ENCODE peak calls at places on chromosome 11, in eight cellular contexts. One of them, this sample, is unnamed. For H3K36me3, the result is how much of the 10 kb centered on the place peaks cover.

GRCh38 chr11:27468209-27468608 is 4.4 kb downstream of the LGR4 start:
- DNase-seq in brain microvascular endothelial cell: no peak
- DNase-seq in effector memory CD4-positive, alpha-beta T cell: no peak
- DNase-seq in PC-3: peak
- DNase-seq in CD8-positive, alpha-beta T cell: no peak
- DNase-seq in upper lobe of right lung: no peak
- DNase-seq in tibial nerve: no peak
- DNase-seq in right lobe of liver: no peak
- DNase-seq in this sample: no peak

GRCh38 chr11:121582296-121582695 is 129.5 kb upstream of the SORL1-AS1 start:
- DNase-seq in CD8-positive, alpha-beta T cell: no peak
- DNase-seq in tibial nerve: no peak
- DNase-seq in right lobe of liver: no peak
- DNase-seq in brain microvascular endothelial cell: no peak
- DNase-seq in upper lobe of right lung: no peak
- DNase-seq in PC-3: no peak
- DNase-seq in effector memory CD4-positive, alpha-beta T cell: no peak
- DNase-seq in this sample: no peak

GRCh38 chr11:76962583-76963416 is 71.4 kb upstream of the B3GNT6 start:
- DNase-seq in tibial nerve: no peak
- DNase-seq in CD8-positive, alpha-beta T cell: no peak
- DNase-seq in PC-3: peak
- DNase-seq in right lobe of liver: no peak
- DNase-seq in upper lobe of right lung: no peak
- DNase-seq in brain microvascular endothelial cell: no peak
- DNase-seq in effector memory CD4-positive, alpha-beta T cell: no peak
- DNase-seq in this sample: no peak

GRCh38 chr11:36053314-36053713 is 109.5 kb downstream of the LDLRAD3 start:
- DNase-seq in right lobe of liver: no peak
- DNase-seq in brain microvascular endothelial cell: no peak
- DNase-seq in upper lobe of right lung: no peak
- DNase-seq in tibial nerve: no peak
- DNase-seq in CD8-positive, alpha-beta T cell: no peak
- DNase-seq in PC-3: no peak
- DNase-seq in effector memory CD4-positive, alpha-beta T cell: no peak
- DNase-seq in this sample: no peak

GRCh38 chr11:107957109-107957588 is 28.9 kb downstream of the RAB39A start:
- DNase-seq in brain microvascular endothelial cell: no peak
- DNase-seq in upper lobe of right lung: no peak
- DNase-seq in right lobe of liver: no peak
- DNase-seq in PC-3: no peak
- DNase-seq in tibial nerve: peak
- DNase-seq in effector memory CD4-positive, alpha-beta T cell: no peak
- DNase-seq in CD8-positive, alpha-beta T cell: no peak
- DNase-seq in this sample: peak

GRCh38 chr11:116601734-116602636 is 170.8 kb downstream of the BUD13 start:
- DNase-seq in effector memory CD4-positive, alpha-beta T cell: no peak
- DNase-seq in right lobe of liver: no peak
- DNase-seq in tibial nerve: no peak
- DNase-seq in upper lobe of right lung: no peak
- DNase-seq in CD8-positive, alpha-beta T cell: no peak
- DNase-seq in PC-3: no peak
- DNase-seq in brain microvascular endothelial cell: peak
- DNase-seq in this sample: peak

GRCh38 chr11:9568854-9569587 is 4.4 kb upstream of the WEE1 start:
- DNase-seq in effector memory CD4-positive, alpha-beta T cell: no peak
- DNase-seq in PC-3: peak
- DNase-seq in brain microvascular endothelial cell: peak
- DNase-seq in upper lobe of right lung: no peak
- DNase-seq in tibial nerve: peak
- DNase-seq in right lobe of liver: peak
- DNase-seq in CD8-positive, alpha-beta T cell: no peak
- DNase-seq in this sample: peak

GRCh38 chr11:15695096-15695721 is 580.5 kb downstream of the INSC start:
- DNase-seq in CD8-positive, alpha-beta T cell: no peak
- DNase-seq in tibial nerve: no peak
- DNase-seq in right lobe of liver: no peak
- DNase-seq in brain microvascular endothelial cell: no peak
- DNase-seq in PC-3: no peak
- DNase-seq in upper lobe of right lung: no peak
- DNase-seq in effector memory CD4-positive, alpha-beta T cell: no peak
- DNase-seq in this sample: no peak

GRCh38 chr11:119532551-119532950 is 109.6 kb upstream of the THY1 start:
- DNase-seq in effector memory CD4-positive, alpha-beta T cell: no peak
- DNase-seq in right lobe of liver: no peak
- DNase-seq in upper lobe of right lung: no peak
- DNase-seq in PC-3: no peak
- DNase-seq in tibial nerve: no peak
- DNase-seq in CD8-positive, alpha-beta T cell: no peak
- DNase-seq in brain microvascular endothelial cell: no peak
- DNase-seq in this sample: no peak

GRCh38 chr11:13939952-13940610 is 22.4 kb upstream of the SPON1 start:
- DNase-seq in tibial nerve: no peak
- DNase-seq in brain microvascular endothelial cell: no peak
- DNase-seq in upper lobe of right lung: no peak
- DNase-seq in effector memory CD4-positive, alpha-beta T cell: no peak
- DNase-seq in CD8-positive, alpha-beta T cell: no peak
- DNase-seq in right lobe of liver: no peak
- DNase-seq in PC-3: peak
- DNase-seq in this sample: no peak

GRCh38 chr11:58513747-58514367 is 6.0 kb upstream of the OR5B21 start:
- DNase-seq in right lobe of liver: no peak
- DNase-seq in effector memory CD4-positive, alpha-beta T cell: no peak
- DNase-seq in PC-3: peak
- DNase-seq in upper lobe of right lung: no peak
- DNase-seq in tibial nerve: no peak
- DNase-seq in brain microvascular endothelial cell: peak
- DNase-seq in CD8-positive, alpha-beta T cell: no peak
- DNase-seq in this sample: no peak

GRCh38 chr11:83070044-83070877 is 1.4 kb downstream of the RAB30 start:
- DNase-seq in right lobe of liver: no peak
- DNase-seq in PC-3: peak
- DNase-seq in upper lobe of right lung: no peak
- DNase-seq in effector memory CD4-positive, alpha-beta T cell: no peak
- DNase-seq in tibial nerve: no peak
- DNase-seq in CD8-positive, alpha-beta T cell: no peak
- DNase-seq in brain microvascular endothelial cell: peak
- DNase-seq in this sample: no peak

GRCh38 chr11:70824590-70825300 is 426.4 kb downstream of the CTTN start:
- DNase-seq in effector memory CD4-positive, alpha-beta T cell: no peak
- DNase-seq in PC-3: no peak
- DNase-seq in brain microvascular endothelial cell: no peak
- DNase-seq in CD8-positive, alpha-beta T cell: no peak
- DNase-seq in upper lobe of right lung: no peak
- DNase-seq in right lobe of liver: no peak
- DNase-seq in tibial nerve: no peak
- DNase-seq in this sample: no peak

GRCh38 chr11:111982019-111982464 is 43.2 kb upstream of the DLAT start:
- DNase-seq in tibial nerve: peak
- DNase-seq in effector memory CD4-positive, alpha-beta T cell: no peak
- DNase-seq in brain microvascular endothelial cell: peak
- DNase-seq in upper lobe of right lung: peak
- DNase-seq in PC-3: peak
- DNase-seq in CD8-positive, alpha-beta T cell: peak
- DNase-seq in right lobe of liver: peak
- DNase-seq in this sample: peak

GRCh38 chr11:112253605-112254242 is 6.9 kb downstream of the PLET1 start:
- DNase-seq in right lobe of liver: no peak
- DNase-seq in tibial nerve: no peak
- DNase-seq in upper lobe of right lung: no peak
- DNase-seq in PC-3: no peak
- DNase-seq in CD8-positive, alpha-beta T cell: no peak
- DNase-seq in brain microvascular endothelial cell: no peak
- DNase-seq in effector memory CD4-positive, alpha-beta T cell: no peak
- DNase-seq in this sample: no peak

GRCh38 chr11:94830722-94831121 is 62.6 kb downstream of the AMOTL1 start:
- DNase-seq in tibial nerve: no peak
- DNase-seq in effector memory CD4-positive, alpha-beta T cell: no peak
- DNase-seq in brain microvascular endothelial cell: no peak
- DNase-seq in right lobe of liver: no peak
- DNase-seq in upper lobe of right lung: no peak
- DNase-seq in PC-3: no peak
- DNase-seq in CD8-positive, alpha-beta T cell: no peak
- DNase-seq in this sample: no peak

GRCh38 chr11:94828088-94828487 is 59.9 kb downstream of the AMOTL1 start:
- DNase-seq in effector memory CD4-positive, alpha-beta T cell: no peak
- DNase-seq in upper lobe of right lung: no peak
- DNase-seq in CD8-positive, alpha-beta T cell: no peak
- DNase-seq in PC-3: no peak
- DNase-seq in brain microvascular endothelial cell: no peak
- DNase-seq in right lobe of liver: no peak
- DNase-seq in tibial nerve: no peak
- DNase-seq in this sample: no peak

GRCh38 chr11:94834931-94835330 is 66.8 kb downstream of the AMOTL1 start:
- DNase-seq in right lobe of liver: no peak
- DNase-seq in tibial nerve: no peak
- DNase-seq in CD8-positive, alpha-beta T cell: no peak
- DNase-seq in upper lobe of right lung: no peak
- DNase-seq in PC-3: no peak
- DNase-seq in brain microvascular endothelial cell: no peak
- DNase-seq in effector memory CD4-positive, alpha-beta T cell: no peak
- DNase-seq in this sample: no peak

GRCh38 chr11:94832604-94833238 is 64.6 kb downstream of the AMOTL1 start:
- DNase-seq in right lobe of liver: peak
- DNase-seq in brain microvascular endothelial cell: no peak
- DNase-seq in upper lobe of right lung: no peak
- DNase-seq in CD8-positive, alpha-beta T cell: no peak
- DNase-seq in effector memory CD4-positive, alpha-beta T cell: no peak
- DNase-seq in tibial nerve: no peak
- DNase-seq in PC-3: peak
- DNase-seq in this sample: no peak

DNA sequence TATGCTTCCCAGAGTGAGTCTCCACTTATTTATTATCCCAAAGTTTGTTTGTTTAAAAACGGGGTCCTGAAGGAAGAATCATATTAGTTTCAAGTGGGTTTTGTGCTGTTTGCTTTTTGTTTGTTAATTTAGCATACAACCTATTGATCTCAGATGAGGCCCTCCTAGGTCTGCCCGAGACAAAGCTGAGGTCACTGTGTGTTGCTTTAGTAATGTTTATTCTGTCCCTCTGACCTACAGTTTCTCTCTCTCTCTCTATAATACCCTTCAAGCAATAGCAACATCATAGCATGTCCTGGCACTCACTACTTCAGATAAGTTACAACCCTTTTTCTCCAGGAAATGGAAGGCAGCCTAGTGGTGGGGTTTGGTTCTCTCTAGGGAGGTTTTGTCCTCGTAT is 63.4 kb downstream of the AMOTL1 start:
- DNase-seq in brain microvascular endothelial cell: no peak
- DNase-seq in tibial nerve: no peak
- DNase-seq in PC-3: no peak
- DNase-seq in effector memory CD4-positive, alpha-beta T cell: no peak
- DNase-seq in CD8-positive, alpha-beta T cell: no peak
- DNase-seq in upper lobe of right lung: no peak
- DNase-seq in right lobe of liver: no peak
- DNase-seq in this sample: no peak
- H3K36me3 ChIP-seq in brain microvascular endothelial cell: half or more
- H3K36me3 ChIP-seq in tibial nerve: under half
- H3K36me3 ChIP-seq in PC-3: half or more
- H3K36me3 ChIP-seq in effector memory CD4-positive, alpha-beta T cell: under half
- H3K36me3 ChIP-seq in CD8-positive, alpha-beta T cell: under half
- H3K36me3 ChIP-seq in upper lobe of right lung: half or more
- H3K36me3 ChIP-seq in right lobe of liver: under half
- H3K36me3 ChIP-seq in this sample: under half

GRCh38 chr11:74318241-74318932 is 6.9 kb upstream of the P4HA3 start:
- DNase-seq in right lobe of liver: no peak
- DNase-seq in brain microvascular endothelial cell: peak
- DNase-seq in upper lobe of right lung: no peak
- DNase-seq in PC-3: peak
- DNase-seq in tibial nerve: no peak
- DNase-seq in effector memory CD4-positive, alpha-beta T cell: no peak
- DNase-seq in CD8-positive, alpha-beta T cell: no peak
- DNase-seq in this sample: no peak
- H3K27ac ChIP-seq in right lobe of liver: no peak
- H3K27ac ChIP-seq in brain microvascular endothelial cell: peak
- H3K27ac ChIP-seq in upper lobe of right lung: no peak
- H3K27ac ChIP-seq in PC-3: peak
- H3K27ac ChIP-seq in tibial nerve: no peak
- H3K27ac ChIP-seq in effector memory CD4-positive, alpha-beta T cell: no peak
- H3K27ac ChIP-seq in CD8-positive, alpha-beta T cell: no peak
- H3K27ac ChIP-seq in this sample: no peak

DNA sequence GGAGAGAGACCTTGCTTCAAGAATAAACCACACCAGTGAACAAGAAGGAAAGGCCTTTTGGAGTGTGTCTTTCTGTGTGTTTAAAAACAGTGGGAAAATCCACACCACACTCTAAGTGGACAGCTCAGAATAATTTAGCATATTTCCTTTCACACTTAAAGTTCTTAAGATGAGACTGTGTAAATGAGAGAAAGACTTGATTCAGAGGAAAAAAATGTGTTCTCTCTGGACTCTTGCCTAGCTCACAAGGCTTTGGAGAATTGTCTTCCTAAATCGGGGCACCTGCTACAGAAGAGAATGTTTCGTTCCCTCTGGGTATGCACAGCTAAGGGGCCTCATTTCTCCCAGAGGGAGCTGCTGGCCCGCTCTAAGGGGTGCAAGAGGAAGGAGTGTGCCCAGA is 28.4 kb upstream of the CRTAM start:
- DNase-seq in brain microvascular endothelial cell: no peak
- DNase-seq in PC-3: no peak
- DNase-seq in CD8-positive, alpha-beta T cell: no peak
- DNase-seq in effector memory CD4-positive, alpha-beta T cell: no peak
- DNase-seq in right lobe of liver: no peak
- DNase-seq in tibial nerve: no peak
- DNase-seq in upper lobe of right lung: no peak
- DNase-seq in this sample: no peak
- H3K36me3 ChIP-seq in brain microvascular endothelial cell: under half
- H3K36me3 ChIP-seq in PC-3: under half
- H3K36me3 ChIP-seq in CD8-positive, alpha-beta T cell: under half
- H3K36me3 ChIP-seq in effector memory CD4-positive, alpha-beta T cell: under half
- H3K36me3 ChIP-seq in right lobe of liver: under half
- H3K36me3 ChIP-seq in tibial nerve: under half
- H3K36me3 ChIP-seq in upper lobe of right lung: under half
- H3K36me3 ChIP-seq in this sample: under half

GRCh38 chr11:1830500-1831223 is 4.1 kb upstream of the SYT8 start:
- DNase-seq in PC-3: no peak
- DNase-seq in right lobe of liver: peak
- DNase-seq in tibial nerve: no peak
- DNase-seq in upper lobe of right lung: peak
- DNase-seq in effector memory CD4-positive, alpha-beta T cell: no peak
- DNase-seq in brain microvascular endothelial cell: no peak
- DNase-seq in CD8-positive, alpha-beta T cell: no peak
- DNase-seq in this sample: peak

GRCh38 chr11:1827931-1828330 is 6.9 kb upstream of the SYT8 start:
- DNase-seq in tibial nerve: no peak
- DNase-seq in upper lobe of right lung: no peak
- DNase-seq in CD8-positive, alpha-beta T cell: no peak
- DNase-seq in effector memory CD4-positive, alpha-beta T cell: no peak
- DNase-seq in PC-3: no peak
- DNase-seq in brain microvascular endothelial cell: no peak
- DNase-seq in right lobe of liver: no peak
- DNase-seq in this sample: peak

GRCh38 chr11:1828542-1828941 is 6.2 kb upstream of the SYT8 start:
- DNase-seq in brain microvascular endothelial cell: no peak
- DNase-seq in CD8-positive, alpha-beta T cell: no peak
- DNase-seq in PC-3: no peak
- DNase-seq in effector memory CD4-positive, alpha-beta T cell: no peak
- DNase-seq in tibial nerve: no peak
- DNase-seq in right lobe of liver: no peak
- DNase-seq in upper lobe of right lung: no peak
- DNase-seq in this sample: no peak

GRCh38 chr11:1830119-1830499 is 4.7 kb upstream of the SYT8 start:
- DNase-seq in PC-3: no peak
- DNase-seq in effector memory CD4-positive, alpha-beta T cell: no peak
- DNase-seq in CD8-positive, alpha-beta T cell: no peak
- DNase-seq in tibial nerve: no peak
- DNase-seq in upper lobe of right lung: no peak
- DNase-seq in brain microvascular endothelial cell: no peak
- DNase-seq in right lobe of liver: no peak
- DNase-seq in this sample: no peak

GRCh38 chr11:1829039-1829820 is 5.6 kb upstream of the SYT8 start:
- DNase-seq in upper lobe of right lung: peak
- DNase-seq in effector memory CD4-positive, alpha-beta T cell: no peak
- DNase-seq in right lobe of liver: no peak
- DNase-seq in PC-3: peak
- DNase-seq in tibial nerve: no peak
- DNase-seq in CD8-positive, alpha-beta T cell: no peak
- DNase-seq in brain microvascular endothelial cell: peak
- DNase-seq in this sample: peak
- H3K27ac ChIP-seq in upper lobe of right lung: no peak
- H3K27ac ChIP-seq in effector memory CD4-positive, alpha-beta T cell: no peak
- H3K27ac ChIP-seq in right lobe of liver: no peak
- H3K27ac ChIP-seq in PC-3: no peak
- H3K27ac ChIP-seq in tibial nerve: peak
- H3K27ac ChIP-seq in CD8-positive, alpha-beta T cell: no peak
- H3K27ac ChIP-seq in brain microvascular endothelial cell: no peak
- H3K27ac ChIP-seq in this sample: peak